ENCODE peak calls at places on chromosomes 2 and 18, in ten cellular contexts. L is HCT116, Z is EL, X is dorsolateral prefrontal cortex, Y is caudate nucleus, K is GM18507, D is ELR, J is aorta, B is C1 segment of cervical spinal cord, U is PC-3. R is an unnamed sample.

GRCh38 chr2:230225486-230225885 is at the start of gene SP140:
- DNase-seq in Y (no peak), K (peak; percentile 51), B (peak; percentile 13), L (no peak), J (no peak), Z (no peak), U (no peak), D (no peak), X (no peak), R (no peak)

GRCh38 chr18:48263913-48264506 is 145.2 kb downstream of the ZBTB7C start:
- DNase-seq in J (no peak), Y (no peak), L (no peak), B (no peak), U (peak; percentile 33), D (peak; percentile 23), K (no peak), Z (no peak), X (no peak), R (no peak)

GRCh38 chr2:66698879-66699278 is 264.0 kb downstream of the MEIS1 start:
- DNase-seq in L (no peak), U (no peak), Z (no peak), Y (no peak), B (no peak), J (no peak), K (no peak), X (no peak), D (no peak), R (no peak)

GRCh38 chr2:227462463-227462951 is 9.4 kb upstream of the AGFG1 start:
- DNase-seq in U (peak; percentile 19), Z (no peak), X (no peak), K (no peak), L (no peak), D (no peak), B (no peak), Y (no peak), J (no peak), R (no peak)

GRCh38 chr2:122340246-122340645 is 584.8 kb downstream of the TSN start:
- DNase-seq in B (no peak), Z (no peak), L (no peak), D (no peak), X (no peak), J (no peak), U (peak; percentile 37), Y (no peak), K (no peak), R (no peak)

GRCh38 chr2:34353498-34354113 is 754.5 kb upstream of the FAM98A start:
- DNase-seq in U (peak; percentile 25), Z (no peak), L (no peak), Y (no peak), X (no peak), D (no peak), K (no peak), J (no peak), B (no peak), R (no peak)

GRCh38 chr2:61006486-61007105 is 10.9 kb upstream of the PEX13 start:
- DNase-seq in Y (no peak), K (no peak), D (no peak), L (no peak), B (no peak), U (no peak), J (no peak), Z (no peak), X (no peak), R (peak; percentile 25)

GRCh38 chr2:233117811-233118480 is 57.8 kb downstream of the INPP5D start:
- DNase-seq in K (no peak), Z (no peak), U (no peak), D (no peak), B (no peak), Y (no peak), X (no peak), J (peak; percentile 64), L (no peak), R (no peak)

GRCh38 chr2:16662440-16662839 is 3.2 kb downstream of the CYRIA start:
- DNase-seq in U (no peak), Z (no peak), K (no peak), L (no peak), Y (no peak), X (no peak), J (no peak), D (no peak), B (peak; percentile 34), R (no peak)

GRCh38 chr2:48530033-48530804 is at the start of gene STON1:
- DNase-seq in K (no peak), B (no peak), Y (no peak), Z (peak; percentile 38), U (peak; percentile 12), D (peak; percentile 40), X (no peak), L (no peak), J (peak; percentile 81), R (peak; percentile 24)

GRCh38 chr2:26043862-26044736 is 10.2 kb downstream of the RAB10 start:
- DNase-seq in B (no peak), Y (no peak), L (no peak), K (no peak), Z (peak; percentile 40), U (no peak), D (no peak), J (no peak), X (no peak), R (no peak)

GRCh38 chr2:25692737-25693445 is 19.5 kb upstream of the DTNB start:
- DNase-seq in Z (no peak), L (no peak), B (no peak), Y (no peak), J (no peak), K (no peak), U (peak; percentile 31), X (no peak), D (no peak), R (no peak)

GRCh38 chr2:131521961-131522781 is 5.5 kb upstream of the CCDC74A start:
- DNase-seq in U (no peak), L (no peak), K (no peak), Y (no peak), X (peak; percentile 17), Z (no peak), D (no peak), J (peak; percentile 72), B (no peak), R (no peak)

GRCh38 chr2:227939271-227940027 is 68.0 kb downstream of the DAW1 start:
- DNase-seq in X (no peak), U (peak; percentile 67), J (no peak), B (peak; percentile 38), L (peak; percentile 60), D (peak; percentile 64), Z (peak; percentile 65), Y (peak; percentile 10), K (no peak), R (peak; percentile 53)

GRCh38 chr2:152336103-152336853 is 1.3 kb downstream of the FMNL2 start:
- DNase-seq in U (peak; percentile 59), L (no peak), K (peak; percentile 9), X (peak; percentile 40), B (peak; percentile 80), Y (peak; percentile 61), J (peak; percentile 86), D (peak; percentile 74), Z (peak; percentile 68), R (peak; percentile 65)

GRCh38 chr2:238143239-238143951 is 4.9 kb downstream of the KLHL30 start:
- DNase-seq in L (peak; percentile 54), Y (no peak), D (peak; percentile 77), B (no peak), Z (peak; percentile 86), J (peak; percentile 90), K (no peak), X (no peak), U (peak; percentile 92), R (peak; percentile 78)

R was measured in HCEC 1CT.